ENCODE peak calls at places on chromosome 7, in eight cellular contexts. One of them, this sample, is unnamed.

GRCh38 chr7:22630069-22630468 is 96.9 kb upstream of the IL6 start:
- DNase-seq in cardiac septum: no peak
- DNase-seq in left lobe of liver: no peak
- DNase-seq in hepatocyte: no peak
- DNase-seq in neuronal stem cell: no peak
- DNase-seq in IMR-90: no peak
- DNase-seq in T-helper 1 cell: no peak
- DNase-seq in GDM1: no peak
- DNase-seq in this sample: no peak

GRCh38 chr7:577971-578370 is 58.3 kb upstream of the PDGFA start:
- DNase-seq in GDM1: no peak
- DNase-seq in IMR-90: no peak
- DNase-seq in neuronal stem cell: no peak
- DNase-seq in hepatocyte: no peak
- DNase-seq in cardiac septum: no peak
- DNase-seq in T-helper 1 cell: no peak
- DNase-seq in left lobe of liver: no peak
- DNase-seq in this sample: no peak

GRCh38 chr7:149325248-149325647 is 63.3 kb downstream of the ZNF783 start:
- DNase-seq in IMR-90: no peak
- DNase-seq in GDM1: no peak
- DNase-seq in neuronal stem cell: no peak
- DNase-seq in left lobe of liver: no peak
- DNase-seq in cardiac septum: no peak
- DNase-seq in T-helper 1 cell: no peak
- DNase-seq in hepatocyte: no peak
- DNase-seq in this sample: no peak

GRCh38 chr7:159102681-159103381 is 41.8 kb downstream of the VIPR2 start:
- DNase-seq in cardiac septum: peak; percentile 72
- DNase-seq in T-helper 1 cell: no peak
- DNase-seq in GDM1: no peak
- DNase-seq in neuronal stem cell: no peak
- DNase-seq in left lobe of liver: no peak
- DNase-seq in hepatocyte: no peak
- DNase-seq in IMR-90: no peak
- DNase-seq in this sample: no peak

GRCh38 chr7:130276796-130277762 is 10.4 kb downstream of the CPA2 start:
- DNase-seq in GDM1: no peak
- DNase-seq in T-helper 1 cell: no peak
- DNase-seq in IMR-90: peak; percentile 78
- DNase-seq in hepatocyte: no peak
- DNase-seq in left lobe of liver: no peak
- DNase-seq in cardiac septum: no peak
- DNase-seq in neuronal stem cell: no peak
- DNase-seq in this sample: no peak

GRCh38 chr7:55086413-55087201 is 67.8 kb downstream of the EGFR start:
- DNase-seq in T-helper 1 cell: no peak
- DNase-seq in IMR-90: peak; percentile 90
- DNase-seq in hepatocyte: peak; percentile 35
- DNase-seq in left lobe of liver: no peak
- DNase-seq in neuronal stem cell: no peak
- DNase-seq in GDM1: no peak
- DNase-seq in cardiac septum: no peak
- DNase-seq in this sample: peak; percentile 87

GRCh38 chr7:79272066-79272669 is 181.3 kb downstream of the MAGI2 start:
- DNase-seq in neuronal stem cell: peak; percentile 8
- DNase-seq in hepatocyte: peak; percentile 60
- DNase-seq in IMR-90: peak; percentile 70
- DNase-seq in left lobe of liver: no peak
- DNase-seq in cardiac septum: no peak
- DNase-seq in GDM1: peak; percentile 1
- DNase-seq in T-helper 1 cell: no peak
- DNase-seq in this sample: no peak

GRCh38 chr7:119350334-119350733 is 922.6 kb upstream of the KCND2 start:
- DNase-seq in T-helper 1 cell: no peak
- DNase-seq in GDM1: no peak
- DNase-seq in hepatocyte: no peak
- DNase-seq in cardiac septum: no peak
- DNase-seq in left lobe of liver: no peak
- DNase-seq in neuronal stem cell: no peak
- DNase-seq in IMR-90: no peak
- DNase-seq in this sample: no peak

GRCh38 chr7:158461824-158462223 is 125.8 kb downstream of the PTPRN2 start:
- DNase-seq in IMR-90: no peak
- DNase-seq in hepatocyte: no peak
- DNase-seq in cardiac septum: no peak
- DNase-seq in T-helper 1 cell: no peak
- DNase-seq in neuronal stem cell: no peak
- DNase-seq in GDM1: no peak
- DNase-seq in left lobe of liver: no peak
- DNase-seq in this sample: no peak

GRCh38 chr7:106853250-106853908 is 11.7 kb upstream of the PIK3CG start:
- DNase-seq in left lobe of liver: no peak
- DNase-seq in T-helper 1 cell: no peak
- DNase-seq in cardiac septum: no peak
- DNase-seq in neuronal stem cell: no peak
- DNase-seq in GDM1: no peak
- DNase-seq in hepatocyte: no peak
- DNase-seq in IMR-90: no peak
- DNase-seq in this sample: no peak

GRCh38 chr7:31058122-31058521 is 6.0 kb downstream of the ADCYAP1R1 start:
- DNase-seq in cardiac septum: no peak
- DNase-seq in left lobe of liver: no peak
- DNase-seq in IMR-90: peak; percentile 22
- DNase-seq in T-helper 1 cell: no peak
- DNase-seq in hepatocyte: no peak
- DNase-seq in neuronal stem cell: no peak
- DNase-seq in GDM1: no peak
- DNase-seq in this sample: no peak

GRCh38 chr7:115476666-115477065 is 553.9 kb downstream of the TFEC start:
- DNase-seq in GDM1: no peak
- DNase-seq in hepatocyte: peak; percentile 6
- DNase-seq in T-helper 1 cell: no peak
- DNase-seq in cardiac septum: no peak
- DNase-seq in left lobe of liver: no peak
- DNase-seq in neuronal stem cell: peak; percentile 35
- DNase-seq in IMR-90: no peak
- DNase-seq in this sample: no peak

GRCh38 chr7:68770649-68771048 is 827.6 kb upstream of the AUTS2 start:
- DNase-seq in left lobe of liver: no peak
- DNase-seq in IMR-90: no peak
- DNase-seq in neuronal stem cell: no peak
- DNase-seq in hepatocyte: peak; percentile 60
- DNase-seq in cardiac septum: no peak
- DNase-seq in T-helper 1 cell: no peak
- DNase-seq in GDM1: no peak
- DNase-seq in this sample: no peak

GRCh38 chr7:22361795-22362194 is 4.8 kb upstream of the RAPGEF5 start:
- DNase-seq in cardiac septum: no peak
- DNase-seq in left lobe of liver: peak; percentile 86
- DNase-seq in hepatocyte: no peak
- DNase-seq in GDM1: no peak
- DNase-seq in neuronal stem cell: no peak
- DNase-seq in T-helper 1 cell: no peak
- DNase-seq in IMR-90: peak; percentile 2
- DNase-seq in this sample: no peak

GRCh38 chr7:4683884-4684565 is 1.9 kb downstream of the FOXK1 start:
- DNase-seq in left lobe of liver: peak; percentile 62
- DNase-seq in cardiac septum: peak; percentile 87
- DNase-seq in hepatocyte: peak; percentile 58
- DNase-seq in IMR-90: peak; percentile 87
- DNase-seq in GDM1: no peak
- DNase-seq in neuronal stem cell: no peak
- DNase-seq in T-helper 1 cell: peak; percentile 31
- DNase-seq in this sample: no peak

GRCh38 chr7:490461-491291 is 29.0 kb downstream of the PDGFA start:
- DNase-seq in left lobe of liver: no peak
- DNase-seq in IMR-90: no peak
- DNase-seq in GDM1: no peak
- DNase-seq in cardiac septum: no peak
- DNase-seq in hepatocyte: no peak
- DNase-seq in T-helper 1 cell: no peak
- DNase-seq in neuronal stem cell: no peak
- DNase-seq in this sample: no peak

GRCh38 chr7:152145853-152146466 is 120.5 kb downstream of the GALNT11 start:
- DNase-seq in T-helper 1 cell: no peak
- DNase-seq in neuronal stem cell: peak; percentile 27
- DNase-seq in IMR-90: peak; percentile 71
- DNase-seq in GDM1: no peak
- DNase-seq in hepatocyte: peak; percentile 53
- DNase-seq in left lobe of liver: no peak
- DNase-seq in cardiac septum: no peak
- DNase-seq in this sample: no peak

GRCh38 chr7:148699772-148700629 is 1.3 kb downstream of the CUL1 start:
- DNase-seq in T-helper 1 cell: no peak
- DNase-seq in GDM1: no peak
- DNase-seq in neuronal stem cell: peak; percentile 62
- DNase-seq in cardiac septum: no peak
- DNase-seq in IMR-90: peak; percentile 39
- DNase-seq in hepatocyte: peak; percentile 23
- DNase-seq in left lobe of liver: no peak
- DNase-seq in this sample: no peak

GRCh38 chr7:99137418-99138180 is 6.3 kb downstream of the SMURF1 start:
- DNase-seq in neuronal stem cell: peak; percentile 70
- DNase-seq in hepatocyte: peak; percentile 69
- DNase-seq in GDM1: no peak
- DNase-seq in IMR-90: peak; percentile 90
- DNase-seq in left lobe of liver: no peak
- DNase-seq in T-helper 1 cell: no peak
- DNase-seq in cardiac septum: no peak
- DNase-seq in this sample: no peak

GRCh38 chr7:40673285-40673684 is 538.5 kb downstream of the SUGCT start:
- DNase-seq in T-helper 1 cell: no peak
- DNase-seq in cardiac septum: no peak
- DNase-seq in GDM1: no peak
- DNase-seq in hepatocyte: no peak
- DNase-seq in neuronal stem cell: no peak
- DNase-seq in left lobe of liver: no peak
- DNase-seq in IMR-90: peak; percentile 93
- DNase-seq in this sample: peak; percentile 47

GRCh38 chr7:115008465-115009114 is 86.7 kb downstream of the MDFIC start:
- DNase-seq in IMR-90: peak; percentile 79
- DNase-seq in cardiac septum: peak; percentile 81
- DNase-seq in GDM1: no peak
- DNase-seq in T-helper 1 cell: no peak
- DNase-seq in neuronal stem cell: no peak
- DNase-seq in hepatocyte: peak; percentile 5
- DNase-seq in left lobe of liver: no peak
- DNase-seq in this sample: no peak

GRCh38 chr7:142476077-142476476 is 218.2 kb upstream of the PRSS58 start:
- DNase-seq in T-helper 1 cell: no peak
- DNase-seq in neuronal stem cell: no peak
- DNase-seq in GDM1: no peak
- DNase-seq in left lobe of liver: no peak
- DNase-seq in cardiac septum: no peak
- DNase-seq in IMR-90: no peak
- DNase-seq in hepatocyte: no peak
- DNase-seq in this sample: no peak

GRCh38 chr7:7347045-7347444 is 164.7 kb downstream of the C1GALT1 start:
- DNase-seq in neuronal stem cell: no peak
- DNase-seq in GDM1: no peak
- DNase-seq in left lobe of liver: no peak
- DNase-seq in cardiac septum: no peak
- DNase-seq in hepatocyte: no peak
- DNase-seq in T-helper 1 cell: no peak
- DNase-seq in IMR-90: no peak
- DNase-seq in this sample: no peak

GRCh38 chr7:17304926-17305325 is 6.5 kb downstream of the AHR start:
- DNase-seq in GDM1: no peak
- DNase-seq in hepatocyte: peak; percentile 34
- DNase-seq in left lobe of liver: no peak
- DNase-seq in IMR-90: peak; percentile 88
- DNase-seq in cardiac septum: no peak
- DNase-seq in T-helper 1 cell: no peak
- DNase-seq in neuronal stem cell: no peak
- DNase-seq in this sample: peak; percentile 77

GRCh38 chr7:132511387-132511786 is 64.9 kb downstream of the PLXNA4 start:
- DNase-seq in IMR-90: no peak
- DNase-seq in cardiac septum: no peak
- DNase-seq in T-helper 1 cell: no peak
- DNase-seq in GDM1: no peak
- DNase-seq in hepatocyte: no peak
- DNase-seq in left lobe of liver: no peak
- DNase-seq in neuronal stem cell: no peak
- DNase-seq in this sample: no peak

GRCh38 chr7:137873524-137873923 is 26.8 kb upstream of the DGKI start:
- DNase-seq in cardiac septum: no peak
- DNase-seq in hepatocyte: no peak
- DNase-seq in neuronal stem cell: no peak
- DNase-seq in IMR-90: peak; percentile 74
- DNase-seq in left lobe of liver: no peak
- DNase-seq in T-helper 1 cell: no peak
- DNase-seq in GDM1: no peak
- DNase-seq in this sample: no peak

GRCh38 chr7:128407751-128408708 is 1.8 kb downstream of the IMPDH1 start:
- DNase-seq in neuronal stem cell: no peak
- DNase-seq in IMR-90: no peak
- DNase-seq in left lobe of liver: no peak
- DNase-seq in hepatocyte: no peak
- DNase-seq in T-helper 1 cell: no peak
- DNase-seq in GDM1: no peak
- DNase-seq in cardiac septum: no peak
- DNase-seq in this sample: no peak

GRCh38 chr7:668139-668871 is 58.2 kb upstream of the DNAAF5 start:
- DNase-seq in IMR-90: peak; percentile 85
- DNase-seq in GDM1: no peak
- DNase-seq in cardiac septum: peak; percentile 49
- DNase-seq in T-helper 1 cell: no peak
- DNase-seq in left lobe of liver: no peak
- DNase-seq in neuronal stem cell: no peak
- DNase-seq in hepatocyte: peak; percentile 60
- DNase-seq in this sample: peak; percentile 37